ENCODE peak calls at places on chromosomes 5 and 9, in four cellular contexts. E is HCT116, N is K562, W is HepG2. Z is an unnamed sample.

GRCh38 chr5:145157841-145158240 is 677.3 kb downstream of the PRELID2 start:
- DNase-seq in N (no peak), W (no peak), E (no peak), Z (no peak)

GRCh38 chr5:4440536-4440935 is 699.6 kb upstream of the ADAMTS16 start:
- DNase-seq in N (no peak), W (no peak), E (no peak), Z (no peak)

GRCh38 chr9:12698986-12699385 is 5.8 kb downstream of the TYRP1 start:
- DNase-seq in N (no peak), W (no peak), E (no peak), Z (no peak)

GRCh38 chr5:36870399-36871040 is 6.0 kb upstream of the NIPBL start:
- DNase-seq in N (peak; percentile 42), E (peak; percentile 68), W (peak; percentile 72), Z (no peak)

GRCh38 chr5:119411291-119411934 is 40.9 kb upstream of the HSD17B4 start:
- DNase-seq in E (no peak), N (no peak), W (no peak), Z (no peak)

GRCh38 chr5:149113669-149114068 is 27.6 kb upstream of the ABLIM3 start:
- DNase-seq in N (no peak), W (no peak), E (no peak), Z (no peak)

GRCh38 chr9:135315572-135315971 is 164.0 kb upstream of the PPP1R26 start:
- DNase-seq in W (no peak), E (no peak), N (no peak), Z (no peak)

GRCh38 chr5:126188804-126189203 is 234.4 kb upstream of the GRAMD2B start:
- DNase-seq in N (no peak), E (no peak), W (no peak), Z (no peak)

GRCh38 chr5:123209163-123210013 is 120.3 kb downstream of the PRDM6 start:
- DNase-seq in N (peak; percentile 40), W (peak; percentile 3), E (peak; percentile 48), Z (no peak)

GRCh38 chr5:180175015-180175431 is 34.0 kb downstream of the RASGEF1C start:
- DNase-seq in W (no peak), N (no peak), E (no peak), Z (no peak)

GRCh38 chr5:2738700-2739359 is 12.6 kb downstream of the IRX2 start:
- DNase-seq in E (no peak), N (no peak), W (no peak), Z (no peak)

GRCh38 chr5:170747851-170748250 is 35.7 kb upstream of the GABRP start:
- DNase-seq in W (peak; percentile 15), E (peak; percentile 16), N (peak; percentile 39), Z (no peak)

GRCh38 chr5:152113401-152113800 is 188.8 kb upstream of the GLRA1 start:
- DNase-seq in E (peak; percentile 21), W (no peak), N (no peak), Z (no peak)

GRCh38 chr5:11973469-11973868 is 69.2 kb upstream of the CTNND2 start:
- DNase-seq in E (no peak), N (no peak), W (no peak), Z (no peak)

GRCh38 chr5:112847306-112847705 is 13.8 kb upstream of the SRP19 start:
- DNase-seq in W (no peak), E (no peak), N (no peak), Z (no peak)

GRCh38 chr9:1939926-1940368 is 75.2 kb upstream of the SMARCA2 start:
- DNase-seq in N (peak; percentile 7), W (peak; percentile 12), E (peak; percentile 8), Z (peak; percentile 18)

GRCh38 chr9:134682026-134682425 is 40.4 kb downstream of the COL5A1 start:
- DNase-seq in N (no peak), E (no peak), W (no peak), Z (no peak)

GRCh38 chr9:5633243-5633642 is 4.3 kb downstream of the RIC1 start:
- DNase-seq in N (no peak), E (no peak), W (no peak), Z (no peak)

GRCh38 chr9:32930486-32930885 is 70.9 kb downstream of the APTX start:
- DNase-seq in W (no peak), N (no peak), E (no peak), Z (no peak)

GRCh38 chr9:32926901-32927300 is 74.5 kb downstream of the APTX start:
- DNase-seq in N (no peak), E (no peak), W (no peak), Z (no peak)

GRCh38 chr9:32928912-32929311 is 72.5 kb downstream of the APTX start:
- DNase-seq in E (no peak), W (no peak), N (peak; percentile 7), Z (no peak)

GRCh38 chr9:32931129-32931528 is 70.3 kb downstream of the APTX start:
- DNase-seq in E (no peak), N (no peak), W (no peak), Z (no peak)

DNA sequence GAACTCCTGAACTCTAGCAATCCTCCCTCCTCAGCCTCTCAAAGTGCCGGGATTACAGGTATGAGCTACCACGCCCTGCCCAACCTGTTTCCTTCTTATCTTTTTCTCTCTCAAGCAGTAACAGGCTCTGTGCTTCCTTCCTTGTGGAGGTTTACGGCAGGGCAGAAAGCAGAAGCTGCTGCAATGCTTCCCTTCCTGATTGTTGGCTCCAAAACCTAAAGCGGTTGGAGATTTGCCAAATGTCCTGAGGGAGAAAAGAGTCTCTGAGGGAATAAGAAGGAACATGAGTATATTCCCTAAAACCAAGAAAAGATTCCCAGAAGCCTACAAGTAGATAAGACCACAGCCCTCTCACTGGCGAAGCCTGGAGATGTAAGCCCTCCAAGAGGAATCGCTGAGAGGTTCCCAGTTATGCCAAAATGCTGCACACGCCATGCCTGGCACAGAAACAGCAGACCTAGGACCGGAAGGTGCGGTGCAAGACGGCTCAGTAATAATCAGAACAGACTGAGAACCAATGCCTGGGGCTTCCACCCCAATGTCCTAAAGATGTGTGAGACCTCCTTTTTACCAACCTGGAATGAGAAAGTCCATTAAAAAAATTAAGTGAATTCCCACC is 73.2 kb downstream of the APTX start:
- DNase-seq in W (no peak), E (no peak), N (no peak), Z (no peak)
- TF ChIP-seq TCF7L2 in W (no peak), E (no peak), N (no peak), Z (no peak)

DNA sequence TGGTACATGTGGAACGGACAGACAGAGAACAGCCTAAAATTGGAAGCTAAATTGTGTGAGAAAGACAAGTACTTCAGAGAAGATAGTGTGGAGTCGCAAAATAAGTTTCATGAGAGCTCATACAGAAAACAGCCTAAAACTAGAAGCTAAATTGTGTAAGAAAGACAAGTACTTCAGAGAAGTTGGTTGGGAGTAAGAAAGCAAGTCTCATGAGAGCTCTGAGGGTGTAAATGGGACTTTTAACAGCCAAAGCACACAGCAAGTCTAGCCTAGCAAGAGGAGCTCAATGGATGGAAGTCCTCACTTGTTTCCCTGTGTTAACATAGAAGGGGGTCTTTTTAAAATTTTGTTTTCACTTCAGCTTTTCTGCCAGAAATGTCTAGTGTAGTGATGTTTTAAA is 93.1 kb downstream of the STK32A start:
- DNase-seq in N (no peak), E (no peak), W (no peak), Z (no peak)
- H3K4me3 ChIP-seq in N (no peak overlapping the region), E (no peak overlapping the region), W (no peak overlapping the region), Z (no peak overlapping the region)

GRCh38 chr5:159026781-159027180 is 72.9 kb downstream of the EBF1 start:
- DNase-seq in N (no peak), E (no peak), W (no peak), Z (no peak)
- H3K4me1 ChIP-seq in N (no peaks in the 10 kb centered on the region), E (no peaks in the 10 kb centered on the region), W (no peaks in the 10 kb centered on the region), Z (no peaks in the 10 kb centered on the region)

DNA sequence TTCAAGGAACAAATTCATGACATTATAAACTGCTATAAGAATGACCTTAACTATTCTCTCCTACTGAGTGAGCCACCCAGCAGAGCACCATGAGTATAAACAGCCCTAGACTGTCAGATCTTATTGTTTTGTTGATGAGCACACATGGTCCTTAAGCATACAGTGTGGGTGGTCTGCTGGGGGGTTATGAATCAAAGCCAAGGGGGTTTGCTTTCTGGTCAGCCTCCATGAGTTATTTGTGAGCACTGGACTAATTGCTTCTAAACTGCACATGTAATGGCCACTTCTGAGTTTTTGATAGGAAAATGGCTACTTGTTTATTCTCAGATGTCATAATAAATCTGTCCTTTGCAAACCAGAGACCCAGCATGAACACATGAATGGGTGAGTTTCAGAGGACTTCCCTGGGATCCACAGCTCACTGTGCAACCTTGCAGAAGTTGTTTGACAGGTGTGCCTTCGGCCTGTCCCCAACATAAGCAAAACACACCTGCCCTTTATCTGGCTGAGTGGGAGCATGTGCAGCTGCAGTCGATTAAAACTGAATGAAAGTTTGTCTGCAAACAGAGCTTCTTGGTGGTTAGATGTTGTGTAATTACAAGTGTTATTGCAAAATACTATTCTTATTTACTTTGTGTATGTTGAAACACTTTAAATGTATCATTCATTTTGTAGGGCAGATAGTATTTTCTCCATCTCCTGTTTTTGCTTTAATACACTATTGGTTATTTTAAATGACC is 35.9 kb downstream of the MAMDC2 start:
- DNase-seq in E (no peak), W (no peak), N (no peak), Z (no peak)
- TF ChIP-seq TCF7L2 in E (no peak), W (no peak), N (no peak), Z (no peak)

Z was measured in Panc1.